ENCODE peak calls at places on chromosomes 1 and 21, in four cellular contexts. B, O, R and Z are unnamed samples.

GRCh38 chr1:6303397-6304012 is 42.6 kb upstream of the GPR153 start:
- DNase-seq in B (no peak), O (no peak), R (no peak), Z (no peak)

GRCh38 chr1:57024855-57025254 is 59.0 kb upstream of the C8B start:
- DNase-seq in B (no peak), O (no peak), R (peak), Z (no peak)

GRCh38 chr1:171913385-171913784 is 72.1 kb downstream of the DNM3 start:
- DNase-seq in B (no peak), O (no peak), R (no peak), Z (peak)

GRCh38 chr1:212968385-212968863 is 18.1 kb downstream of the VASH2 start:
- DNase-seq in B (no peak), O (no peak), R (no peak), Z (no peak)

GRCh38 chr1:222064388-222065201 is 322.7 kb upstream of the DUSP10 start:
- DNase-seq in B (no peak), O (no peak), R (no peak), Z (no peak)

GRCh38 chr1:109392788-109393580 is 4.7 kb downstream of the SORT1 start:
- DNase-seq in B (no peak), O (peak), R (peak), Z (no peak)

GRCh38 chr1:47449702-47450552 is 12.1 kb downstream of the FOXD2 start:
- DNase-seq in B (peak), O (peak), R (peak), Z (peak)

GRCh38 chr1:200895801-200896570 is 1.3 kb downstream of the INAVA start:
- DNase-seq in B (no peak), O (no peak), R (no peak), Z (no peak)

GRCh38 chr1:225700164-225700740 is 47.3 kb upstream of the ENAH start:
- DNase-seq in B (no peak), O (no peak), R (no peak), Z (no peak)

GRCh38 chr1:112704908-112705627 is 1.9 kb downstream of the RHOC start:
- DNase-seq in B (peak), O (peak), R (peak), Z (peak)

GRCh38 chr1:112954945-112955677 is 885 bp downstream of the SLC16A1 start:
- DNase-seq in B (peak), O (peak), R (peak), Z (peak)

GRCh38 chr21:43585924-43586411 is 73.3 kb downstream of the HSF2BP start:
- DNase-seq in B (peak), O (no peak), R (peak), Z (no peak)

GRCh38 chr1:59085101-59085500 is 211.8 kb upstream of the FGGY start:
- DNase-seq in B (no peak), O (no peak), R (no peak), Z (no peak)